ENCODE peak calls at places on chromosomes 4 and X, in four cellular contexts. One of them, this sample, is unnamed.

GRCh38 chr4:84451546-84451945 is 47.5 kb downstream of the NKX6-1 start:
- DNase-seq in tibial nerve: no peak
- DNase-seq in fibroblast of the aortic adventitia: peak; percentile 5
- DNase-seq in left ventricle myocardium inferior: no peak
- DNase-seq in this sample: no peak

GRCh38 chrX:129574214-129574613 is 34.2 kb downstream of the OCRL start:
- DNase-seq in fibroblast of the aortic adventitia: no peak
- DNase-seq in left ventricle myocardium inferior: no peak
- DNase-seq in tibial nerve: no peak
- DNase-seq in this sample: no peak

GRCh38 chr4:121053601-121054143 is 18.7 kb downstream of the NDNF start:
- DNase-seq in tibial nerve: no peak
- DNase-seq in left ventricle myocardium inferior: peak; percentile 33
- DNase-seq in fibroblast of the aortic adventitia: peak; percentile 57
- DNase-seq in this sample: no peak

GRCh38 chrX:637660-638481 is 7.3 kb downstream of the SHOX start:
- DNase-seq in left ventricle myocardium inferior: no peak
- DNase-seq in tibial nerve: no peak
- DNase-seq in fibroblast of the aortic adventitia: no peak
- DNase-seq in this sample: no peak

GRCh38 chrX:25204182-25204581 is 188.4 kb upstream of the ARX start:
- DNase-seq in fibroblast of the aortic adventitia: no peak
- DNase-seq in tibial nerve: no peak
- DNase-seq in left ventricle myocardium inferior: no peak
- DNase-seq in this sample: no peak

GRCh38 chr4:88613417-88613875 is 21.2 kb downstream of the HERC3 start:
- DNase-seq in fibroblast of the aortic adventitia: no peak
- DNase-seq in left ventricle myocardium inferior: no peak
- DNase-seq in tibial nerve: no peak
- DNase-seq in this sample: no peak

GRCh38 chr4:139469216-139469615 is 15.3 kb downstream of the RAB33B start:
- DNase-seq in left ventricle myocardium inferior: no peak
- DNase-seq in fibroblast of the aortic adventitia: peak; percentile 17
- DNase-seq in tibial nerve: no peak
- DNase-seq in this sample: no peak

GRCh38 chr4:154491731-154492249 is at the start of gene DCHS2:
- DNase-seq in left ventricle myocardium inferior: peak; percentile 18
- DNase-seq in fibroblast of the aortic adventitia: no peak
- DNase-seq in tibial nerve: no peak
- DNase-seq in this sample: no peak

GRCh38 chr4:109998867-109999303 is 86.2 kb downstream of the EGF start:
- DNase-seq in fibroblast of the aortic adventitia: peak; percentile 76
- DNase-seq in tibial nerve: peak; percentile 66
- DNase-seq in left ventricle myocardium inferior: no peak
- DNase-seq in this sample: peak; percentile 66

GRCh38 chr4:138311771-138312535 is 69.8 kb upstream of the SLC7A11 start:
- DNase-seq in tibial nerve: no peak
- DNase-seq in fibroblast of the aortic adventitia: peak; percentile 63
- DNase-seq in left ventricle myocardium inferior: no peak
- DNase-seq in this sample: no peak

GRCh38 chr4:76200771-76201224 is 12.8 kb downstream of the SCARB2 start:
- DNase-seq in left ventricle myocardium inferior: no peak
- DNase-seq in tibial nerve: no peak
- DNase-seq in fibroblast of the aortic adventitia: no peak
- DNase-seq in this sample: no peak

GRCh38 chr4:158051401-158052235 is 121.2 kb downstream of the GASK1B start:
- DNase-seq in left ventricle myocardium inferior: peak; percentile 23
- DNase-seq in tibial nerve: peak; percentile 33
- DNase-seq in fibroblast of the aortic adventitia: peak; percentile 99
- DNase-seq in this sample: peak; percentile 88

GRCh38 chrX:17359500-17359899 is 15.5 kb upstream of the NHS start:
- DNase-seq in fibroblast of the aortic adventitia: peak; percentile 41
- DNase-seq in tibial nerve: no peak
- DNase-seq in left ventricle myocardium inferior: no peak
- DNase-seq in this sample: no peak

GRCh38 chrX:17355976-17356375 is 19.0 kb upstream of the NHS start:
- DNase-seq in left ventricle myocardium inferior: no peak
- DNase-seq in fibroblast of the aortic adventitia: no peak
- DNase-seq in tibial nerve: no peak
- DNase-seq in this sample: no peak

DNA sequence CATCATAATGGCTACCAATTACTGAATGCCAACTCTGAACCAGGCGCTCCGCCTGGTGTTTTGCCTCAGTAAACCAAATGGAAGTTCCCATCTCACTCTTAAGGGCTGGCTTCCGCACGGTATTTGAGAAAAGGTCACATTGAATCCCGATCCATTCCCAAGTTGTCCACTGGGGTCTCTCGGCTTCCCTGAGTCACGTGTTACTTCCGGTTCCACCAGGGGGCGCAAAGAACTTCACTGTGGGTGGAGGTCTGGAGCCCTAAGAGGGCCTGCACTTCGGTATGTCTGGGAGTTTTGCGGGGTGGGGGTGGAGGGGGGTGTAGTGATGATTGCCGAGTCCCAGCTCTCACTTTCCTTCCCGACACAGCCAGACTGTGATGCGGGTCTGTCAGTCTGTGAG is 13.4 kb upstream of the NHS start:
- DNase-seq in fibroblast of the aortic adventitia: no peak
- DNase-seq in left ventricle myocardium inferior: no peak
- DNase-seq in tibial nerve: no peak
- DNase-seq in this sample: no peak
- TF ChIP-seq CTCF in fibroblast of the aortic adventitia: no peak
- TF ChIP-seq CTCF in left ventricle myocardium inferior: no peak
- TF ChIP-seq CTCF in tibial nerve: no peak
- TF ChIP-seq CTCF in this sample: peak; percentile 46

DNA sequence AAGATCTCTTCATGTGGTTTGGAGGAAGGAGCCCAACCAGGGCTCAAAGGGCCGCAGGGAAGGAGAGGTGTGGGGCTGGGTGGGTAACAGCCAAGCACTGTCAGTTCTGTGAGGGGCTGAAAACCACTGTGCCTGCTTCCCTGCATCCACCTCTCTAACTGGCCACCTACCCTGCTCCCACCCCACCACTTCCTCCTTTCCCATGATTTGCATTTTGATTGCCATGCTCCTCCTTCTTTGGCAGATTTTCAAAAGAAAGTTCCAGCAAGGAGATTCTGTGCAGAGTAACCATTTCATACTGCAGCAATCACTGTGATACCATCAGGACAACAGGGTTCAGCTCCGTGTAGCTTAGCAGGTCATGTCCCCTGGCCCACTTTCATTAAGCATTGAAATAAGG is 1.8 kb downstream of the ZNF674 start:
- DNase-seq in fibroblast of the aortic adventitia: no peak
- DNase-seq in left ventricle myocardium inferior: no peak
- DNase-seq in tibial nerve: no peak
- DNase-seq in this sample: no peak
- TF ChIP-seq CTCF in fibroblast of the aortic adventitia: no peak
- TF ChIP-seq CTCF in left ventricle myocardium inferior: no peak
- TF ChIP-seq CTCF in tibial nerve: no peak
- TF ChIP-seq CTCF in this sample: no peak

GRCh38 chrX:134604701-134605271 is 53.5 kb downstream of the PLAC1 start:
- DNase-seq in tibial nerve: no peak
- DNase-seq in left ventricle myocardium inferior: peak; percentile 14
- DNase-seq in fibroblast of the aortic adventitia: peak; percentile 74
- DNase-seq in this sample: no peak

GRCh38 chrX:134600714-134601113 is 57.6 kb downstream of the PLAC1 start:
- DNase-seq in tibial nerve: no peak
- DNase-seq in left ventricle myocardium inferior: no peak
- DNase-seq in fibroblast of the aortic adventitia: peak; percentile 40
- DNase-seq in this sample: peak; percentile 67

GRCh38 chrX:134601240-134601639 is 57.0 kb downstream of the PLAC1 start:
- DNase-seq in fibroblast of the aortic adventitia: peak; percentile 45
- DNase-seq in left ventricle myocardium inferior: no peak
- DNase-seq in tibial nerve: no peak
- DNase-seq in this sample: peak; percentile 21

GRCh38 chrX:134602410-134602809 is 55.9 kb downstream of the PLAC1 start:
- DNase-seq in tibial nerve: no peak
- DNase-seq in fibroblast of the aortic adventitia: no peak
- DNase-seq in left ventricle myocardium inferior: no peak
- DNase-seq in this sample: no peak

GRCh38 chrX:134603806-134604700 is 54.2 kb downstream of the PLAC1 start:
- DNase-seq in tibial nerve: peak; percentile 14
- DNase-seq in fibroblast of the aortic adventitia: peak; percentile 95
- DNase-seq in left ventricle myocardium inferior: no peak
- DNase-seq in this sample: peak; percentile 80
- TF ChIP-seq CTCF in tibial nerve: no peak
- TF ChIP-seq CTCF in fibroblast of the aortic adventitia: peak; percentile 57
- TF ChIP-seq CTCF in left ventricle myocardium inferior: no peak
- TF ChIP-seq CTCF in this sample: peak; percentile 56

GRCh38 chr4:45442466-45442865 is 681.4 kb downstream of the GABRG1 start:
- DNase-seq in left ventricle myocardium inferior: no peak
- DNase-seq in fibroblast of the aortic adventitia: no peak
- DNase-seq in tibial nerve: no peak
- DNase-seq in this sample: no peak
- TF ChIP-seq CTCF in left ventricle myocardium inferior: peak; percentile 51
- TF ChIP-seq CTCF in fibroblast of the aortic adventitia: no peak
- TF ChIP-seq CTCF in tibial nerve: peak; percentile 8
- TF ChIP-seq CTCF in this sample: peak; percentile 11

GRCh38 chr4:77697860-77698599 is 92.4 kb downstream of the CXCL13 start:
- DNase-seq in left ventricle myocardium inferior: no peak
- DNase-seq in fibroblast of the aortic adventitia: peak; percentile 81
- DNase-seq in tibial nerve: no peak
- DNase-seq in this sample: peak; percentile 71
- TF ChIP-seq CTCF in left ventricle myocardium inferior: peak; percentile 38
- TF ChIP-seq CTCF in fibroblast of the aortic adventitia: peak; percentile 67
- TF ChIP-seq CTCF in tibial nerve: peak; percentile 13
- TF ChIP-seq CTCF in this sample: peak; percentile 75

GRCh38 chr4:185221491-185221890 is 12.1 kb downstream of the SNX25 start:
- DNase-seq in left ventricle myocardium inferior: no peak
- DNase-seq in fibroblast of the aortic adventitia: no peak
- DNase-seq in tibial nerve: no peak
- DNase-seq in this sample: no peak

GRCh38 chr4:185221912-185222311 is 12.5 kb downstream of the SNX25 start:
- DNase-seq in fibroblast of the aortic adventitia: no peak
- DNase-seq in tibial nerve: no peak
- DNase-seq in left ventricle myocardium inferior: no peak
- DNase-seq in this sample: no peak

GRCh38 chr4:185222598-185222997 is 13.2 kb downstream of the SNX25 start:
- DNase-seq in left ventricle myocardium inferior: no peak
- DNase-seq in tibial nerve: no peak
- DNase-seq in fibroblast of the aortic adventitia: peak; percentile 79
- DNase-seq in this sample: peak; percentile 81

GRCh38 chr4:185227131-185227551 is 17.7 kb downstream of the SNX25 start:
- DNase-seq in tibial nerve: no peak
- DNase-seq in left ventricle myocardium inferior: no peak
- DNase-seq in fibroblast of the aortic adventitia: no peak
- DNase-seq in this sample: no peak

GRCh38 chr4:185224597-185224996 is 15.2 kb downstream of the SNX25 start:
- DNase-seq in fibroblast of the aortic adventitia: no peak
- DNase-seq in left ventricle myocardium inferior: no peak
- DNase-seq in tibial nerve: no peak
- DNase-seq in this sample: no peak
- TF ChIP-seq CTCF in fibroblast of the aortic adventitia: peak; percentile 41
- TF ChIP-seq CTCF in left ventricle myocardium inferior: no peak
- TF ChIP-seq CTCF in tibial nerve: no peak
- TF ChIP-seq CTCF in this sample: peak; percentile 58

DNA sequence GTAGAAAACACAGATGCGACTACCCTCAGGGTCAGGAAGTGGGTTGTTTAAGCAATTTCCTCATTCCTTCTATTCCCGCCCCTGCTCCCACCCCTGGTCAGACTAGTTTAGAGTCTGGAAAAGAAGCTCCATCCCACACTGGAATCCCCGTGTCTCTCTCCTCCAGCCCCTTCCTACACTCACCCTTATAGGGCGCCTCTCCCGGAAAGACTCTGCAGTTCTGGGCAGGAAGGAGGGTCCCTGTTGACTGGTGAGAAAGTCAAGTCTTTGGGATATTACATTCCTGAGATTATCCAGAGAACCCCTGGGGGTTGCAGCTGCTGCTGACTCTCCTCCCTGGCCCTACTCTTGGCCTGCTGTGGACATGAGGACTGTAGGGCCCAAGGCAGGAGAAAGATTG is 11.9 kb downstream of the STARD8 start:
- DNase-seq in left ventricle myocardium inferior: no peak
- DNase-seq in fibroblast of the aortic adventitia: no peak
- DNase-seq in tibial nerve: no peak
- DNase-seq in this sample: no peak
- TF ChIP-seq CTCF in left ventricle myocardium inferior: no peak
- TF ChIP-seq CTCF in fibroblast of the aortic adventitia: no peak
- TF ChIP-seq CTCF in tibial nerve: no peak
- TF ChIP-seq CTCF in this sample: no peak

DNA sequence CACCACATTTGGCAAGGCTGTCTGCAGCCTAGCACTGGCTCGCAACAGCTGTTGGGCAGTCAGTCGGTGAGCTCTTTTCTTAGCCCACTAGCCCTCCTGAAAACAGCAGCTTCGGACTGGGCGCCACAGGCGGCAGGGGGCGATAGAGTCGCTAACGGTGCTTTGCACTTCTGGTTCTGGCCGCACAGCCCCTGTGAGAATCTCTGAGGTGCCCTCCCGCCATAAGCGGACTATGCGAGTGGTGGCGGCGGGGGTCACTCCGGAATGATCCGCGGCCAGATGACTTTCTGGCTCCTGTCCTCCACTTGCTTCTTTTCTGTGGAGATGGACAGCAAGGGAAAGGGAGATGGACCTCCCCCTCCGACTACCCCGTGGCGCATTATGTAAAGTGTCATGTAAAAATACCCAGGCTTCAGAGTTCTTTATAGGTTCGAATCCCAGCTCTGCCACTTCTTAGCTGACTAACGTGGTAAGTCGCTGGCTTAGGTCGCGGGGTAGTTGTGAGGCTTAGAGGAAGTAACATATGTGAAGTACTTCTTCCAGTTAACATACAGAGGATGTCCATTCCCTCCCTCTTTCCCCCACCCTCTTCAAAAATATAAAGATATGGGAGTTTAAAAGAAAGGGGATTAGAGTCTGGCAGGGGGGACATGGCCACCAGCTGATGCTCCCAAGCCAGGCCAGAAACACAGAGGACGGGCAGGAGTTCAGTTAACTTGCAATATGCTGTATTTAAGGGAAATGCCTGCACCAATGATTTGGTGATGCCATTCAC is 11.0 kb downstream of the ARHGAP36 start:
- DNase-seq in tibial nerve: no peak
- DNase-seq in left ventricle myocardium inferior: no peak
- DNase-seq in fibroblast of the aortic adventitia: peak; percentile 5
- DNase-seq in this sample: no peak
- TF ChIP-seq CTCF in tibial nerve: no peak
- TF ChIP-seq CTCF in left ventricle myocardium inferior: peak; percentile 43
- TF ChIP-seq CTCF in fibroblast of the aortic adventitia: peak; percentile 20
- TF ChIP-seq CTCF in this sample: peak; percentile 38

GRCh38 chrX:115940888-115941332 is 229.6 kb upstream of the AGTR2 start:
- DNase-seq in left ventricle myocardium inferior: no peak
- DNase-seq in tibial nerve: no peak
- DNase-seq in fibroblast of the aortic adventitia: peak; percentile 77
- DNase-seq in this sample: no peak
- TF ChIP-seq CTCF in left ventricle myocardium inferior: no peak
- TF ChIP-seq CTCF in tibial nerve: no peak
- TF ChIP-seq CTCF in fibroblast of the aortic adventitia: peak; percentile 36
- TF ChIP-seq CTCF in this sample: no peak

DNA sequence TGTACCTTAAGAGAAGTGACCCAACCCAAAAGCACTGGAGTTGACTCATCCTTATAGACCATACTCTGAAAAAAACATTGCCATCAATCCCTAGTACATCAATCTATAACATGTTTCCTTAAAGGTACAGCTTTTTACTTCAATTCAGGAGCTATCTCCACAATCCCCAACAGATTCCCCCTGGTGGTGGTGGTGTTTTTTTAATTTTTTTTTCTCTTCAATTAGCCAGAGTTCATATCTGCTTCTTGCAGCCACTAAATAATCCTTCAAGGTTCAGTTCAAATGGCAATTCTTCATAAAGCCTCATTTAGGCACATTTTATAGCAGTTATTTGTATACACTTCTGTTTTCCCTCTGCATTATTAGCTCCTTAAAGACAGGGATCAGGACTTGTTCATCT is 60.7 kb upstream of the KDR start:
- DNase-seq in left ventricle myocardium inferior: no peak
- DNase-seq in tibial nerve: no peak
- DNase-seq in fibroblast of the aortic adventitia: no peak
- DNase-seq in this sample: no peak
- TF ChIP-seq CTCF in left ventricle myocardium inferior: peak; percentile 17
- TF ChIP-seq CTCF in tibial nerve: no peak
- TF ChIP-seq CTCF in fibroblast of the aortic adventitia: peak; percentile 26
- TF ChIP-seq CTCF in this sample: peak; percentile 64